ENCODE peak calls at places on chromosomes 16 and 17, in ten cellular contexts. B is fibroblast of the aortic adventitia; I is left ventricle myocardium inferior; V is AG20443; F is tibial nerve; U is NCI-H2081; Q is left kidney; R is activated CD4-positive, alpha-beta T cell treated with anti-CD3 and anti-CD28 coated beads for 36 hours; G is stimulated activated CD8-positive, alpha-beta memory T cell treated with anti-CD3 and anti-CD28 coated beads, Interleukin-7, amount 100 ng/mL, for 1 hour; Z is ovary. L is an unnamed sample.

GRCh38 chr16:84449156-84450140 is 55.0 kb downstream of the MEAK7 start:
- DNase-seq in B (no peak), U (peak), V (no peak), I (no peak), Q (no peak), F (no peak), Z (peak), G (no peak), R (no peak), L (no peak)

GRCh38 chr17:653724-654123 is 60.9 kb downstream of the VPS53 start:
- DNase-seq in Q (no peak), Z (no peak), B (no peak), R (no peak), G (no peak), I (no peak), U (no peak), F (no peak), V (no peak), L (no peak)

GRCh38 chr16:85676466-85676865 is 12.3 kb downstream of the GINS2 start:
- DNase-seq in V (no peak), Z (no peak), F (no peak), Q (no peak), I (no peak), U (no peak), B (no peak), R (no peak), G (no peak), L (no peak)

GRCh38 chr16:13348416-13348815 is 447.0 kb downstream of the SHISA9 start:
- DNase-seq in Z (no peak), R (no peak), V (no peak), U (no peak), F (no peak), Q (no peak), I (no peak), B (no peak), G (no peak), L (no peak)

GRCh38 chr17:79862259-79862658 is 23.0 kb upstream of the CBX4 start:
- DNase-seq in I (no peak), G (no peak), U (no peak), F (no peak), B (no peak), Z (no peak), R (no peak), Q (no peak), V (no peak), L (no peak)

GRCh38 chr16:66695935-66696668 is 441 bp downstream of the CMTM4 start:
- DNase-seq in G (no peak), Z (peak), U (peak), Q (peak), I (no peak), R (no peak), F (no peak), B (no peak), V (no peak), L (no peak)

GRCh38 chr17:48054238-48055185 is 6.4 kb downstream of the NFE2L1 start:
- DNase-seq in V (peak), B (peak), I (peak), G (no peak), Q (peak), R (no peak), Z (peak), U (peak), F (peak), L (peak)

GRCh38 chr17:2029911-2030778 is at the start of gene DPH1:
- DNase-seq in U (peak), F (peak), V (peak), Q (peak), I (peak), B (peak), Z (peak), R (peak), G (peak), L (peak)

GRCh38 chr17:6507535-6507934 is 48.8 kb downstream of the PITPNM3 start:
- DNase-seq in Z (peak), V (peak), B (peak), U (no peak), Q (no peak), F (no peak), I (no peak), G (no peak), R (no peak), L (peak)

GRCh38 chr16:22250522-22250921 is 44.4 kb downstream of the EEF2K start:
- DNase-seq in Z (no peak), Q (no peak), G (no peak), U (no peak), I (no peak), F (no peak), R (no peak), V (peak), B (peak), L (no peak)

GRCh38 chr16:4947722-4948503 is 10.2 kb upstream of the SEC14L5 start:
- DNase-seq in R (no peak), V (no peak), B (no peak), Z (no peak), Q (peak), U (peak), I (no peak), F (no peak), G (no peak), L (no peak)

GRCh38 chr17:77888242-77889134 is 70.0 kb upstream of the TNRC6C start:
- DNase-seq in Z (no peak), I (no peak), G (no peak), F (no peak), R (no peak), V (no peak), Q (no peak), B (peak), U (no peak), L (no peak)

GRCh38 chr17:6244253-6244652 is 174.1 kb downstream of the WSCD1 start:
- DNase-seq in G (no peak), R (no peak), V (no peak), U (no peak), F (no peak), B (no peak), Z (no peak), Q (peak), I (no peak), L (no peak)

GRCh38 chr16:3087243-3087791 is 11.8 kb downstream of the ZSCAN10 start:
- DNase-seq in Q (peak), B (no peak), U (no peak), R (peak), I (peak), F (no peak), G (no peak), Z (no peak), V (peak), L (no peak)

GRCh38 chr17:27276653-27277156 is 17.2 kb upstream of the WSB1 start:
- DNase-seq in I (no peak), Q (peak), F (no peak), G (no peak), U (no peak), V (no peak), Z (no peak), B (no peak), R (no peak), L (no peak)

GRCh38 chr16:65119905-65120341 is 1.9 kb downstream of the CDH11 start:
- DNase-seq in Q (peak), G (no peak), I (no peak), F (peak), Z (peak), B (peak), U (no peak), R (no peak), V (peak), L (peak)

GRCh38 chr17:49267912-49268311 is 37.3 kb upstream of the PHOSPHO1 start:
- DNase-seq in G (no peak), R (no peak), F (no peak), Q (no peak), B (no peak), Z (no peak), I (no peak), U (no peak), V (no peak), L (no peak)

GRCh38 chr16:3983081-3983520 is 102.6 kb upstream of the CREBBP start:
- DNase-seq in R (peak), Q (peak), Z (peak), U (peak), G (peak), I (peak), F (peak), V (peak), B (peak), L (peak)

GRCh38 chr17:2892305-2892971 is 96.2 kb downstream of the RAP1GAP2 start:
- DNase-seq in Q (no peak), Z (no peak), R (peak), V (peak), U (no peak), I (no peak), G (no peak), B (peak), F (no peak), L (peak)

GRCh38 chr17:56699186-56699895 is 105.8 kb downstream of the NOG start:
- DNase-seq in Z (no peak), F (peak), G (no peak), I (peak), B (peak), V (peak), U (no peak), Q (peak), R (no peak), L (peak)

GRCh38 chr17:2172447-2172938 is 117.6 kb downstream of the HIC1 start:
- DNase-seq in R (no peak), B (peak), G (no peak), F (no peak), I (peak), U (peak), V (peak), Z (no peak), Q (peak), L (peak)

GRCh38 chr16:30567991-30568638 is 3.4 kb downstream of the ZNF688 start:
- DNase-seq in F (no peak), U (peak), G (no peak), Q (no peak), I (no peak), R (peak), B (peak), V (peak), Z (no peak), L (peak)

GRCh38 chr16:49867234-49867633 is 11.3 kb upstream of the ZNF423 start:
- DNase-seq in R (no peak), F (no peak), Q (no peak), I (no peak), V (no peak), B (no peak), G (no peak), Z (no peak), U (no peak), L (no peak)

GRCh38 chr17:5846001-5846400 is 224.2 kb upstream of the WSCD1 start:
- DNase-seq in V (no peak), G (no peak), Q (no peak), U (no peak), F (no peak), Z (no peak), I (no peak), R (no peak), B (no peak), L (no peak)

GRCh38 chr16:89686520-89687091 is at the start of gene CDK10:
- DNase-seq in R (peak), B (peak), G (peak), V (peak), U (peak), F (peak), Z (peak), I (peak), Q (peak), L (peak)

GRCh38 chr17:43406676-43407645 is 8.2 kb downstream of the ARL4D start:
- DNase-seq in F (no peak), I (no peak), Z (peak), R (no peak), U (no peak), V (peak), Q (no peak), G (no peak), B (peak), L (peak)

GRCh38 chr17:80803451-80804428 is 187.9 kb upstream of the CHMP6 start:
- DNase-seq in Z (peak), F (no peak), G (no peak), Q (no peak), I (no peak), B (no peak), R (no peak), U (no peak), V (no peak), L (no peak)

GRCh38 chr16:71287903-71288302 is 1.3 kb downstream of the CMTR2 start:
- DNase-seq in B (no peak), R (no peak), G (no peak), Q (peak), V (no peak), U (no peak), Z (no peak), I (no peak), F (no peak), L (no peak)

GRCh38 chr17:28282596-28282995 is 36.4 kb upstream of the TMEM97 start:
- DNase-seq in U (no peak), G (no peak), I (no peak), R (no peak), Q (no peak), B (peak), F (no peak), V (peak), Z (no peak), L (no peak)

GRCh38 chr16:2090819-2091721 is 43.3 kb downstream of the TSC2 start:
- DNase-seq in G (no peak), B (no peak), I (peak), V (peak), F (peak), R (peak), Z (peak), Q (peak), U (peak), L (peak)

GRCh38 chr17:29243792-29244191 is 2.9 kb upstream of the CRYBA1 start:
- DNase-seq in Q (peak), F (no peak), V (peak), G (no peak), U (no peak), Z (no peak), B (no peak), R (peak), I (no peak), L (no peak)

GRCh38 chr16:17590711-17591654 is 120.2 kb upstream of the XYLT1 start:
- DNase-seq in V (peak), F (no peak), U (no peak), B (peak), I (no peak), G (peak), Q (no peak), Z (no peak), R (peak), L (no peak)

GRCh38 chr16:48524348-48525200 is 85.4 kb downstream of the N4BP1 start:
- DNase-seq in Z (no peak), Q (no peak), R (no peak), G (no peak), V (no peak), B (no peak), I (no peak), F (no peak), U (no peak), L (no peak)

GRCh38 chr16:79437764-79438728 is 162.5 kb downstream of the MAF start:
- DNase-seq in B (no peak), F (no peak), V (no peak), R (no peak), Q (peak), Z (peak), I (peak), U (no peak), G (no peak), L (no peak)

GRCh38 chr16:86389566-86390328 is 120.6 kb upstream of the FOXF1 start:
- DNase-seq in Z (no peak), B (peak), F (no peak), I (no peak), G (no peak), R (no peak), U (no peak), V (no peak), Q (peak), L (no peak)

GRCh38 chr16:57564571-57565270 is 22.3 kb downstream of the ADGRG5 start:
- DNase-seq in I (no peak), V (peak), U (no peak), Z (no peak), R (no peak), G (no peak), F (no peak), Q (no peak), B (peak), L (no peak)

GRCh38 chr17:76063880-76064546 is 8.3 kb downstream of the SRP68 start:
- DNase-seq in R (peak), Z (no peak), Q (no peak), B (no peak), F (no peak), U (no peak), V (no peak), I (no peak), G (no peak), L (no peak)

GRCh38 chr17:69954241-69954933 is 120.6 kb upstream of the KCNJ16 start:
- DNase-seq in Z (no peak), U (no peak), I (no peak), V (no peak), F (no peak), Q (no peak), B (no peak), G (no peak), R (no peak), L (no peak)

GRCh38 chr16:1941162-1941923 is 1.7 kb downstream of the MSRB1 start:
- DNase-seq in Q (peak), U (no peak), V (no peak), R (no peak), G (no peak), B (no peak), F (no peak), Z (no peak), I (no peak), L (no peak)

GRCh38 chr17:67594115-67594878 is 123.4 kb upstream of the NOL11 start:
- DNase-seq in U (no peak), Q (peak), F (no peak), I (no peak), Z (no peak), V (no peak), G (no peak), B (no peak), R (no peak), L (no peak)

L was measured in AG08396.